ENCODE peak calls at places on chromosomes 11 and 22, in nine cellular contexts. J is Panc1, X is A549, E is brain microvascular endothelial cell, Q is SK-N-SH, I is Caco-2, L is HL-60, N is colonic mucosa, D is psoas muscle. T is an unnamed sample.

GRCh38 chr11:77144196-77144853 is 16.3 kb downstream of the MYO7A start:
- DNase-seq in I (no peak), J (no peak), D (no peak), L (no peak), Q (no peak), E (no peak), N (no peak), X (no peak), T (no peak)

GRCh38 chr11:11010624-11011127 is 152.8 kb upstream of the ZBED5 start:
- DNase-seq in E (peak), X (peak), L (peak), I (peak), Q (peak), D (peak), N (peak), J (no peak), T (no peak)

GRCh38 chr11:65557280-65558001 is 718 bp downstream of the LTBP3 start:
- DNase-seq in E (no peak), D (peak), N (no peak), L (no peak), Q (peak), J (no peak), X (peak), I (no peak), T (no peak)

GRCh38 chr22:46828323-46829139 is 66.1 kb downstream of the TBC1D22A start:
- DNase-seq in I (no peak), E (no peak), Q (peak), X (peak), D (no peak), N (no peak), L (no peak), J (no peak), T (no peak)

GRCh38 chr11:40337118-40337517 is 1122.3 kb downstream of the LRRC4C start:
- DNase-seq in E (peak), L (no peak), I (no peak), D (no peak), X (no peak), J (no peak), N (no peak), Q (no peak), T (no peak)

GRCh38 chr22:21909871-21910270 is 42.4 kb upstream of the MAPK1 start:
- DNase-seq in N (no peak), X (no peak), L (no peak), J (no peak), D (peak), I (no peak), E (no peak), Q (no peak), T (no peak)

GRCh38 chr11:130677486-130678153 is 229.2 kb downstream of the ADAMTS15 start:
- DNase-seq in D (no peak), E (peak), N (no peak), L (no peak), I (peak), J (no peak), X (peak), Q (no peak), T (no peak)

GRCh38 chr11:108593910-108594434 is 404 bp upstream of the EXPH5 start:
- DNase-seq in J (no peak), L (no peak), X (no peak), E (no peak), N (no peak), I (no peak), Q (peak), D (no peak), T (no peak)

GRCh38 chr11:31939004-31939403 is 127.9 kb upstream of the PAX6 start:
- DNase-seq in J (no peak), X (no peak), D (no peak), I (no peak), L (no peak), Q (no peak), E (no peak), N (no peak), T (no peak)

GRCh38 chr11:2203440-2204259 is 32.0 kb upstream of the TH start:
- DNase-seq in J (no peak), L (no peak), E (no peak), Q (peak), I (peak), X (no peak), N (peak), D (peak), T (peak)

GRCh38 chr11:112172362-112172994 is 2.8 kb upstream of the BCO2 start:
- DNase-seq in L (no peak), E (no peak), N (no peak), I (no peak), Q (no peak), D (no peak), J (no peak), X (no peak), T (no peak)

GRCh38 chr22:47600281-47600680 is 837.8 kb downstream of the TBC1D22A start:
- DNase-seq in E (no peak), I (no peak), J (no peak), L (no peak), N (no peak), D (no peak), X (no peak), Q (no peak), T (peak)

GRCh38 chr11:7115775-7116174 is 27.0 kb downstream of the RBMXL2 start:
- DNase-seq in Q (no peak), I (no peak), X (no peak), J (peak), E (no peak), L (no peak), N (no peak), D (no peak), T (no peak)

DNA sequence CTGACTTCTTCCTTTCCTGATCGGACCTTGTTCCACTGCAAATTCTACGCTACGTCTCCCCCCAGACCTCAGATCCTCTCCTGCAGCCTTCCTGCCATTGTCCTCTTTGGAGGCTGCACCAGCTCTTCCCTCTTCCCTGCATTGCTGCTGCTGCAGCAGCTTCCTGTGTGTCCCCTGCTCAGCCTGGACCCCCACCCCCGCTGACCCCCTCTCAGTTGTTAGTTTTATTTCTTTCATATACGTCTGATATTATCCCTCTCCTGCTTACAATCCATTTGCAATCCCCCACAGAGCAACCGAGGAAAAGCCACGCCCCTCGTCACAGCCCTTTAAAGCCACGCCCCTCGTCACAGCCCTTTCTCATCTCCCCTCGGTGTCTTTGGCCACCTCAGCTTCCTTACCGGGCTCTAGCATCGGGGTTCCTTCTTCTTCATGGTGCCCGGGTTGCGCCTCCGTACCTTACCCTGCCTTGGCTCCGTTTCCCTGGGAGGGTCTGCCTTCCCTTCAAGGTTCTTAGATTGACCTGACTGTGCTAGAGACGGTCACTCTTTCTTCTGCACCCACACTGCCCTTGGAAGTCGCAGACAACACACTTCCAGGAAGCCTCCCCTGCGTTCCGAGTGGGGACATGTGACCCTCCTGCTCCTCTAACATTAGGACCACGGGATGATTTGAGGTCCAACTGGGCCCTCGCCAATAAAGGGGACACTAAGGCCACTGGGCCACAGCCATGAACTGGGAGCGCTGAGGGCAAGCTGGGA is 4.8 kb downstream of the MRGPRG start:
- DNase-seq in L (no peak), D (peak), E (no peak), N (no peak), X (no peak), I (no peak), J (no peak), Q (no peak), T (peak)
- H3K4me3 ChIP-seq in L (no peak), D (no peak), E (no peak), N (no peak), X (no peak), I (no peak), J (no peak), Q (no peak), T (no peak)

GRCh38 chr11:78577495-78577894 is 2.8 kb upstream of the NARS2 start:
- DNase-seq in D (no peak), Q (no peak), L (peak), I (no peak), J (no peak), X (no peak), N (no peak), E (no peak), T (no peak)

GRCh38 chr11:78575478-78575877 is 814 bp upstream of the NARS2 start:
- DNase-seq in E (no peak), X (no peak), N (no peak), Q (no peak), J (no peak), L (no peak), I (no peak), D (no peak), T (no peak)

GRCh38 chr11:78576549-78577097 is 2.0 kb upstream of the NARS2 start:
- DNase-seq in E (no peak), J (no peak), I (no peak), X (no peak), D (no peak), Q (no peak), N (no peak), L (peak), T (no peak)

GRCh38 chr11:78573271-78574035 is 1.2 kb downstream of the NARS2 start:
- DNase-seq in I (no peak), N (no peak), E (no peak), L (no peak), J (no peak), D (no peak), Q (no peak), X (no peak), T (no peak)

GRCh38 chr11:78574386-78575381 is at the start of gene NARS2:
- DNase-seq in N (peak), D (peak), L (peak), X (peak), J (peak), I (peak), E (peak), Q (peak), T (peak)
- TF ChIP-seq CTCF in N (no peak), D (no peak), L (no peak), X (no peak), J (no peak), I (no peak), E (no peak), Q (no peak), T (no peak)

GRCh38 chr11:107550304-107550703 is 15.2 kb downstream of the ALKBH8 start:
- DNase-seq in D (no peak), E (no peak), I (no peak), N (no peak), Q (no peak), X (no peak), L (no peak), J (no peak), T (no peak)

GRCh38 chr11:107549954-107550285 is 15.6 kb downstream of the ALKBH8 start:
- DNase-seq in I (no peak), D (no peak), X (no peak), L (no peak), Q (no peak), J (no peak), N (no peak), E (no peak), T (no peak)

GRCh38 chr11:107549253-107549953 is 16.1 kb downstream of the ALKBH8 start:
- DNase-seq in Q (peak), E (peak), J (no peak), I (peak), X (peak), L (peak), D (no peak), N (peak), T (no peak)

DNA sequence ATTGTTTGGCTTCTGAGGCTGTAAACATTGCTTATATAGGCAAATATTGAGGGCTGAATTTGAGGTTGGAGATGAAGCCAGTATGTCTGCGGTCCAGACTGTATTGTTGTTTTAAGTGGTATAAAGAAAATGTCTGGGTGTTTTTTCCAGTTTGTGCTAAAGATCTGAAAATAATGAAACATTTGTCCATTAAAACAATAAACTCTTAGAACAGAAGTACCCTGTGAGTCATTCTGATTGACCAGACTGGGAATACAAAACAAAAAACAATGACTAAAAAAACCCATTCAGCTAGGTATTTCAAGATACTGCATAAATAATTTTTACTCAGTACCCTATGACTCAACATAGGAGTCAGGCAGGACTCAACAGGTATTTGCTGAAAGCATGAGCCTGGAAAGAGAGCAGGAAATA is 20.4 kb downstream of the ALKBH8 start:
- DNase-seq in E (peak), D (no peak), X (no peak), I (no peak), N (no peak), L (no peak), Q (no peak), J (no peak), T (no peak)
- H3K4me3 ChIP-seq in E (no peak), D (no peak), X (no peak), I (no peak), N (no peak), L (no peak), Q (no peak), J (no peak), T (no peak)

DNA sequence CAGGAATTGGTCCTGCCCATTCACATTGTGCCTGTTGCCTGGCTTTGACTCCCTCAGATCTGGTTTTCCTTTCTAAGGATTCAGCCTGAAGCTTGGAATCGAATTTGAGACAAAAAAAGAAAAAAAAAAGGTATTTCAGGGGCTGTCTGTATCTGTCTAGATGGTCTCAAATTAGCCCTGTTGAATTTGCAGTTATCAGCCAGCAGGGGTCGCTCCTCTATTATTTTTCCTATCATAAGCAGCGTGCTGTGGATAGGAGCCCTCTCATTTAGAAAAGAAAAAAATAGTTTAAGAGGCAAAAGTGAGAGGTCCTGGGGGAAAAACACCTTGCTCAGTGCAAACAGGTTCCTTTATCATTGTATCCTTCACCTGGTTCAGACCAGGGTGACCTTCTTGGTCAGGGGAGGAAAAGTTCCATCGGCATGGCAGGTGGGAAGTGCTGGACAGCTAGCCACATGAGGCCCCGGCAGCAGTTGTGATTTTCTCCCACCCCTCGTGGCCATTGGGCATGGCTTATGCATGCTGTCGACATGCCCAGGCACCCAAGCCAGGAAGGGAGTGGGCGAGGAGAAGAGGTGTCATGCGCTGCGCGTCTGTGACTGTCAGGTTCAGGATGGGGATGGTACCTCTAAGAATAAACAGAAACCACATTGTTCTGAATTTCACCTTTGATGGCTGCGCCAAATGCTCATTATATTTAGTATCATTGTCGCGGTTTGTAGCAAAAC is 13.1 kb downstream of the OR5AK2 start:
- DNase-seq in X (peak), D (no peak), L (no peak), E (peak), J (no peak), N (no peak), I (no peak), Q (no peak), T (no peak)
- TF ChIP-seq CTCF in X (peak), D (no peak), L (peak), E (peak), J (peak), N (no peak), I (no peak), Q (peak), T (no peak)

GRCh38 chr22:36221799-36222751 is 17.3 kb downstream of the APOL2 start:
- DNase-seq in N (peak), D (peak), L (peak), E (no peak), Q (peak), I (peak), X (peak), J (peak), T (no peak)

GRCh38 chr22:36218648-36219047 is 17.0 kb upstream of the APOL4 start:
- DNase-seq in Q (no peak), L (no peak), D (no peak), J (no peak), E (no peak), X (no peak), I (no peak), N (no peak), T (no peak)

GRCh38 chr22:36222887-36223450 is 16.4 kb downstream of the APOL2 start:
- DNase-seq in D (no peak), N (no peak), Q (no peak), L (no peak), E (no peak), I (no peak), X (no peak), J (no peak), T (no peak)

GRCh38 chr22:36223504-36223903 is 15.8 kb downstream of the APOL2 start:
- DNase-seq in Q (no peak), J (no peak), I (no peak), L (no peak), E (no peak), N (no peak), D (peak), X (no peak), T (no peak)

DNA sequence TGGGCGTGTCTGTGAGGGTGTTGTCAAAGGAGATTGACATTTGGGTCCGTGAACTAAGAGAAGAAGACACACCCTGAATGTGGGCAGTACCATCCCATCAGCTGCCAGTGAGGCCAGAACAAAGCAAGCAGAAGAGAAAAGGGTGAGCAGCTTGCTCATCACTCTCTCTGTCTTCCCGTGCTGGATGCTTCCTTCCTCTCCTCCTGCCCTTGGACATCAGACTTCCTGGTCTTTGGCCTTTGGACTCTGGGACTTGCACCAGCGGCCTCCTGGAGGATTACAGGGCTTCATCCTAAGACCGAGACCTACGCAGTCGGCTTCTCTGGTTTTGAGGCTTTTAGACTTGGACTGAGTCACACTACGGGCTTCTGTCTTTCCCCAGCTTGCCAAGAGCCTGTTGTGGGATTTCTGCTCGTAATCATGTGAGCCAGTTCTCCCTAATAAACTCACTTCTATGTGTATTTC is 18.8 kb downstream of the APOL2 start:
- DNase-seq in E (peak), Q (no peak), N (no peak), D (peak), I (no peak), J (no peak), X (peak), L (no peak), T (no peak)
- H3K4me3 ChIP-seq in E (no peak), Q (no peak), N (no peak), D (no peak), I (no peak), J (no peak), X (no peak), L (no peak), T (peak)